ENCODE peak calls at places on chromosomes 7 and 10, in five cellular contexts. N is BE2C, B is fibroblast of lung, A is pancreas, J is HCT116. Q is an unnamed sample.

GRCh38 chr7:74568658-74569057 is 88.9 kb upstream of the GTF2I start:
- DNase-seq in N (no peak), B (no peak), J (no peak), A (no peak), Q (no peak)

GRCh38 chr10:30788307-30788706 is 158.8 kb upstream of the LYZL2 start:
- DNase-seq in J (no peak), A (no peak), B (peak; percentile 54), N (no peak), Q (peak; percentile 42)

GRCh38 chr10:129332476-129332875 is 134.6 kb upstream of the MGMT start:
- DNase-seq in B (no peak), J (peak; percentile 6), A (no peak), N (peak; percentile 54), Q (no peak)

GRCh38 chr10:120422459-120422858 is 34.6 kb upstream of the PLPP4 start:
- DNase-seq in J (no peak), B (peak; percentile 98), A (no peak), N (no peak), Q (peak; percentile 50)

GRCh38 chr10:26391701-26392695 is 46.1 kb upstream of the APBB1IP start:
- DNase-seq in A (peak; percentile 14), N (no peak), J (no peak), B (no peak), Q (no peak)

GRCh38 chr10:91856637-91857036 is 52.6 kb downstream of the FGFBP3 start:
- DNase-seq in A (no peak), B (no peak), J (peak; percentile 3), N (no peak), Q (peak; percentile 15)

GRCh38 chr10:23702977-23703414 is 264.1 kb downstream of the OTUD1 start:
- DNase-seq in A (peak; percentile 70), J (peak; percentile 70), N (peak; percentile 53), B (peak; percentile 44), Q (peak; percentile 57)

GRCh38 chr7:44380179-44380830 is 54.9 kb upstream of the CAMK2B start:
- DNase-seq in J (no peak), N (no peak), A (no peak), B (no peak), Q (no peak)

GRCh38 chr7:101545441-101546190 is 83.5 kb downstream of the MYL10 start:
- DNase-seq in N (no peak), B (no peak), A (no peak), J (no peak), Q (no peak)

GRCh38 chr10:68506406-68506805 is 20.9 kb downstream of the SLC25A16 start:
- DNase-seq in N (no peak), B (no peak), A (no peak), J (no peak), Q (no peak)

GRCh38 chr7:24965831-24966708 is 13.9 kb downstream of the OSBPL3 start:
- DNase-seq in B (peak; percentile 65), A (no peak), N (no peak), J (no peak), Q (peak; percentile 84)

GRCh38 chr10:23111679-23112286 is 16.4 kb downstream of the MSRB2 start:
- DNase-seq in A (no peak), N (no peak), J (no peak), B (no peak), Q (no peak)

GRCh38 chr10:87552248-87552914 is 47.7 kb downstream of the MINPP1 start:
- DNase-seq in J (no peak), B (peak; percentile 53), A (no peak), N (no peak), Q (peak; percentile 21)

GRCh38 chr10:21055339-21056135 is 158.4 kb upstream of the NEBL start:
- DNase-seq in N (no peak), A (no peak), J (no peak), B (no peak), Q (no peak)

GRCh38 chr7:136046548-136046947 is 69.4 kb upstream of the MTPN start:
- DNase-seq in B (no peak), J (no peak), A (no peak), N (no peak), Q (no peak)

GRCh38 chr10:79239275-79239779 is 107.9 kb upstream of the PPIF start:
- DNase-seq in N (no peak), B (peak; percentile 76), J (no peak), A (peak; percentile 66), Q (peak; percentile 64)

GRCh38 chr7:100170111-100170897 is 1.9 kb upstream of the GAL3ST4 start:
- DNase-seq in N (no peak), B (no peak), J (no peak), A (no peak), Q (no peak)

GRCh38 chr7:100173806-100174495 is 3.2 kb downstream of the GPC2 start:
- DNase-seq in B (no peak), N (no peak), A (no peak), J (no peak), Q (no peak)

GRCh38 chr7:100171087-100171681 is 2.8 kb upstream of the GAL3ST4 start:
- DNase-seq in B (no peak), J (no peak), N (peak; percentile 34), A (no peak), Q (no peak)

GRCh38 chr7:100169147-100169850 is 882 bp upstream of the GAL3ST4 start:
- DNase-seq in B (no peak), J (no peak), N (no peak), A (no peak), Q (no peak)

GRCh38 chr7:100171840-100172239 is 3.4 kb upstream of the GAL3ST4 start:
- DNase-seq in B (no peak), N (no peak), J (no peak), A (no peak), Q (no peak)
- H3K4me3 ChIP-seq in B (no peak overlapping the region), N (no peak overlapping the region), J (no peak overlapping the region), A (no peak overlapping the region), Q (peak overlapping the region; percentile 24)

DNA sequence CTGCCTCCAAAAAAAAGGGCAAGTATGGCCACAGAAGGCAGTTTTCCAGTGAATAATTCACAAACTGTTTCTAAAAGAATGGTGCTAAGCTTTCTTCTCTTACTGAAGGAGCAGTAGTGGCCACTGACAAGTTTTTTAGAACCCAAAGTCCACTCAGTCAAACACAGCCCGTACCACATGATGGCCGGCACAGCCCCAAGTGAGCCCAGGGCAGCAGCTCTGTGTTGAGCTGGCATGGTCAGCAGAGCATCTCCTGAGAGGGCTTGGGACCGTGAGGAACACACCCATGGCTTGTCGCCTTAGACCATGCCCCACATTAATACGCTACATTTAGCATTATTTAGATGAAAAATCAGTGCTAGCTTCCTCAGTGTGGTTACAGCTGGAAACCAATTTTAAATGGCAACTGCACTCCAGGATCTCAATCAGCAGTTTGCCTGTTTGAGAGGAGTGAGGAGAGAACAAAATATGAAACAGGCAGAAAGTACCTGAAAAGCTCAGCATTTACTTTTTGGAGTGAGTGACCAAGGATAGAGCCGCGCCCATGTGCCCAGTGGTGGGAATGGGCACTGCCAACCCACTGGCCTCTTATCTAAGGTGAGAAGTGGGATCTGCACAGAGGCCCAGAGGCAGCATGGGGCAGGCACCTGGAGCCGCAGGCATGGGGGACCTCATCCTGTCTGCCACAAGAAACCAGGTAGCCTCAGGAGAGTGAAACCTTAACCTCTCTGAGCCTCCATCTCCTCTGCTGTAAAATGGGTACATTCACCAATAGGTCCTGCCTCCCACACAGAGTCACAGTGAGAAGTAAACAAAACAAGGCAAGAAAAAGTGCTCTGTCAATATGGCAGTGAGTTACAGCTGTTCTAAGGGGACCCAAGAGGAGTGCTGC is 17.4 kb downstream of the PSAP start:
- DNase-seq in N (no peak), B (no peak), J (no peak), A (no peak), Q (no peak)
- H3K36me3 ChIP-seq in N (peaks cover 57% of the 10 kb centered on the region), B (peaks cover 20% of the 10 kb centered on the region), J (peaks cover 17% of the 10 kb centered on the region), A (peaks cover 21% of the 10 kb centered on the region), Q (peaks cover 24% of the 10 kb centered on the region)

DNA sequence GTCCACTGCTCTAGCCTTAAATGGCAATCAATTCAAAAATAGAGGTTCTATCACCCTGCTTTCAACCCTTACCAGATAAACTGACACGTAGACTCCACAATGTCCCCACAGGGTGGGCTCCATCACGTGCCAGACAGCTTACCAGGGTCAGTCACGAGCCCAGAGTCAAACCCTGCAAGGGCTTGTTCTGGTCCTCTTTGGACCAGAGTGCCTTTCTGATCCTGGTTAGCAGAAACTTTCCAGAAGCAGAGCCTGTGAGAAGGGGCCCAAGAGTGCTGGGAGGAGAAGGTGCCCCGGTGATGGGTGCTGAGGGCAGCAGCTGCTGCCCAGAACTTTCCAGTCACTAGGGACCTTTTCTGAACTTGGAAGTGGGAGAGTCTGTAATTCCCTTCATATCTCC is 354 bp upstream of the GIMAP5 start:
- DNase-seq in J (no peak), B (no peak), N (no peak), A (no peak), Q (no peak)
- H3K4me3 ChIP-seq in J (no peak overlapping the region), B (no peak overlapping the region), N (no peak overlapping the region), A (no peak overlapping the region), Q (no peak overlapping the region)

GRCh38 chr7:120165231-120165630 is 107.7 kb upstream of the KCND2 start:
- DNase-seq in J (no peak), B (no peak), A (no peak), N (no peak), Q (no peak)
- H3K36me3 ChIP-seq in J (no peaks in the 10 kb centered on the region), B (no peaks in the 10 kb centered on the region), A (no peaks in the 10 kb centered on the region), N (no peaks in the 10 kb centered on the region), Q (no peaks in the 10 kb centered on the region)

DNA sequence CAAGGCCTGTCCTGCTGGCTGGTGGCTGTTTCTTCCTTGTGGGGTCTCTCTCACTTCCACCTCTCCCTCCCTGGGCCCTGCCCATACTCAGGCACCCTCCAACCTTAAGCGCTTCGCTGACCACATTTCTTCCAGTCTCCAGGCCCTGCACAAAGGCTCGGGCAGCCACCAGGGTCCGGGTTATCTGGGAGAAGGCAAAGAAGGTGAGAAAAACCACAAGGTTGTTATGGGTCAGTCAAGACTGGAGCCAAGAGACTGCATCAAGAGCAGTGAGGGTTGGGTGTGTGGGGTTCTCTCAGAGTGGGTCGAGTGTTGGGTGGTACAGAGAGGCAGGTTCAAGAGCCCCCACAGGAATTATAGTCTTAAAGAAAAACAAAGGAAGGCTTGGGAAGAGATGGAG is 2.6 kb downstream of the GPC2 start:
- DNase-seq in J (no peak), B (no peak), N (no peak), A (no peak), Q (no peak)
- H3K4me3 ChIP-seq in J (no peak overlapping the region), B (no peak overlapping the region), N (no peak overlapping the region), A (no peak overlapping the region), Q (no peak overlapping the region)

GRCh38 chr7:98156700-98157099 is 50.0 kb downstream of the LMTK2 start:
- DNase-seq in J (no peak), N (no peak), A (no peak), B (no peak), Q (no peak)

GRCh38 chr7:98162758-98163157 is 48.5 kb upstream of the BHLHA15 start:
- DNase-seq in A (no peak), N (no peak), B (no peak), J (no peak), Q (peak; percentile 24)

GRCh38 chr7:98163269-98163668 is 48.0 kb upstream of the BHLHA15 start:
- DNase-seq in B (no peak), N (no peak), A (no peak), J (no peak), Q (no peak)

GRCh38 chr7:98151884-98152283 is 45.2 kb downstream of the LMTK2 start:
- DNase-seq in J (no peak), B (no peak), N (no peak), A (no peak), Q (no peak)

GRCh38 chr7:98157761-98158160 is 51.1 kb downstream of the LMTK2 start:
- DNase-seq in J (no peak), B (no peak), A (no peak), N (no peak), Q (no peak)
- H3K36me3 ChIP-seq in J (peaks cover 5% of the 10 kb centered on the region), B (no peaks in the 10 kb centered on the region), A (peaks cover 4% of the 10 kb centered on the region), N (peaks cover 10% of the 10 kb centered on the region), Q (peaks cover 1% of the 10 kb centered on the region)

GRCh38 chr10:89413398-89413912 is 913 bp upstream of the IFIT5 start:
- DNase-seq in B (no peak), N (no peak), J (no peak), A (no peak), Q (no peak)
- H3K4me3 ChIP-seq in B (peak overlapping the region; percentile 75), N (peak overlapping the region; percentile 75), J (no peak overlapping the region), A (no peak overlapping the region), Q (no peak overlapping the region)

GRCh38 chr10:86294346-86295265 is 72.0 kb downstream of the GRID1 start:
- DNase-seq in J (no peak), N (no peak), A (no peak), B (no peak), Q (no peak)
- H3K36me3 ChIP-seq in J (no peaks in the 10 kb centered on the region), N (no peaks in the 10 kb centered on the region), A (no peaks in the 10 kb centered on the region), B (no peaks in the 10 kb centered on the region), Q (no peaks in the 10 kb centered on the region)

Q was measured in bronchial epithelial cell.